ENCODE peak calls at places on chromosomes 4 and X, in eight cellular contexts. V is GM23248, X is SK-N-SH, G is Panc1, D is IMR-90, S is transverse colon, Z is GM23338, Y is Peyer's patch. B is an unnamed sample.

GRCh38 chrX:9609987-9610386 is 145.1 kb downstream of the TBL1X start:
- DNase-seq in V (no peak), X (no peak), G (no peak), D (no peak), S (no peak), Z (no peak), Y (no peak), B (no peak)

GRCh38 chr4:47002593-47002992 is 9.2 kb upstream of the GABRA4 start:
- DNase-seq in V (peak; percentile 22), X (no peak), G (peak; percentile 12), D (peak; percentile 79), S (no peak), Z (peak; percentile 23), Y (no peak), B (no peak)

GRCh38 chrX:63656871-63657580 is 128.0 kb downstream of the ARHGEF9 start:
- DNase-seq in V (peak; percentile 80), X (no peak), G (no peak), D (peak; percentile 78), S (no peak), Z (no peak), Y (no peak), B (no peak)

GRCh38 chr4:7044415-7044930 is 1.3 kb downstream of the TADA2B start:
- DNase-seq in V (peak; percentile 45), X (no peak), G (no peak), D (no peak), S (no peak), Z (no peak), Y (no peak), B (no peak)

GRCh38 chr4:35506161-35506560 is 738.2 kb downstream of the ARAP2 start:
- DNase-seq in V (no peak), X (no peak), G (no peak), D (no peak), S (no peak), Z (no peak), Y (no peak), B (no peak)

GRCh38 chr4:98293089-98293887 is 32.1 kb downstream of the RAP1GDS1 start:
- DNase-seq in V (no peak), X (no peak), G (no peak), D (peak; percentile 33), S (no peak), Z (no peak), Y (no peak), B (no peak)

GRCh38 chrX:97446298-97446882 is 562.7 kb downstream of the RPA4 start:
- DNase-seq in V (peak; percentile 13), X (peak; percentile 4), G (no peak), D (no peak), S (no peak), Z (peak; percentile 20), Y (no peak), B (no peak)

GRCh38 chrX:106391284-106391852 is 220.4 kb upstream of the RADX start:
- DNase-seq in V (no peak), X (no peak), G (no peak), D (no peak), S (no peak), Z (no peak), Y (no peak), B (no peak)

GRCh38 chr4:22462693-22463092 is 53.2 kb downstream of the ADGRA3 start:
- DNase-seq in V (no peak), X (no peak), G (no peak), D (no peak), S (no peak), Z (peak; percentile 15), Y (no peak), B (no peak)

GRCh38 chr4:150117094-150117493 is 38.8 kb downstream of the DCLK2 start:
- DNase-seq in V (peak; percentile 47), X (no peak), G (no peak), D (peak; percentile 33), S (no peak), Z (no peak), Y (no peak), B (no peak)

GRCh38 chrX:21912989-21913388 is 27.5 kb upstream of the SMS start:
- DNase-seq in V (no peak), X (no peak), G (no peak), D (no peak), S (no peak), Z (no peak), Y (no peak), B (no peak)
- H3K27ac ChIP-seq in V (no peak overlapping the region), X (no peak overlapping the region), G (no peak overlapping the region), D (no peak overlapping the region), S (no peak overlapping the region), Z (no peak overlapping the region), Y (no peak overlapping the region), B (no peak overlapping the region)

DNA sequence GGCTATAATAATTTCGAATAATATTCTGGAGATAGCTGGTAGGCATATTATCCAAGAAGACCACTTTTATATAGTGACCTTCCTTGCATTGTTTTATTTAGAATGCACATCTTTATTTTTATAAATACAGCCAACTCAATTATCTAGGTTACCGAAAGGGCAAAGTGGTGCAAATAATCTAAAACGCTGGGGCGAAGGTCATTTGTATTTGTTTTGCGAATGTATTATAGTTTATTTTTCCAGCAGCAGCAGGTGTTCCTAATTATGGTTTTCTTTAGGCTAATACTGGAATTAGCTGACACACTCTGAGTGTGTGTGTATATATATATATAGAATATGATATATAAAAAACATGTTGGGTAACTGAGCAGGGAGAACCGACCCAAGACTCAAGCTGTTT is 48.1 kb upstream of the RAP2C start:
- DNase-seq in V (no peak), X (no peak), G (no peak), D (no peak), S (no peak), Z (no peak), Y (no peak), B (no peak)
- H3K27ac ChIP-seq in V (no peak overlapping the region), X (no peak overlapping the region), G (no peak overlapping the region), D (no peak overlapping the region), S (no peak overlapping the region), Z (no peak overlapping the region), Y (no peak overlapping the region), B (no peak overlapping the region)

GRCh38 chrX:119234931-119235555 is 1.0 kb upstream of the PGRMC1 start:
- DNase-seq in V (peak; percentile 35), X (no peak), G (no peak), D (no peak), S (no peak), Z (peak; percentile 61), Y (no peak), B (no peak)
- H3K27ac ChIP-seq in V (peak overlapping the region; percentile 64), X (no peak overlapping the region), G (peak overlapping the region; percentile 57), D (no peak overlapping the region), S (peak overlapping the region; percentile 89), Z (peak overlapping the region; percentile 96), Y (peak overlapping the region; percentile 81), B (no peak overlapping the region)

DNA sequence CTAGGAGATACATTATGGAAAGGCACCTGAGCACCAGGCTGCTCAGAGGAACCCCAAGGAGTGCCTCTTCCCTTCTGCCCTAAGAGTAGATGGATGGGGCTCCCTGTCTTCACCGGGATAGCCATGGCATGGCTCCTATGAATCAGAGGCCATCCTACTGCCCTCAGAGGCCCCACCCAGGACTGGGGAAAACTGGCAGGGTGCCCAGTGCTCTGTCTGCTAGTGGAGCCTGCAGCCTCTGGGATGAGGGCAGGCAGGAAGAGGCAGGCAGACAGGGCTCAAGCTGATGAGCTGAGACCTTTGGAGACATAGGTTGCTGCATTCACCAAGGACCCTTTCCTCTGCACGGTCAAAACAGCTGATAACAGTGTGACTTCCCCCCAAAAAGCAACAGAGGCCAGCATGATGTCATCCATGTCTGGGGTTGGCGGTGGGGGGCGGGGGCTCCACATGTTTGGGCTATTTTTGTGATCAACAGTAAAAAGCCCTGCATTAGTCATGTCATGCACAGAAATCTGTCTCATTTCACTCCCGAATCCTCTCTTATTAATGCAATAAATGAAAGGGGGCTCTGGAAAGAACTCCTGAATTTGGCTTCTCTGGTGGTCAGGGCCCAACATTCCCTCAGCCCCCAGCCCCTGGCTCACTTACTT is 207.6 kb upstream of the MAMLD1 start:
- DNase-seq in V (peak; percentile 77), X (peak; percentile 61), G (no peak), D (peak; percentile 55), S (peak; percentile 40), Z (no peak), Y (peak; percentile 71), B (no peak)
- H3K27ac ChIP-seq in V (no peak overlapping the region), X (peak overlapping the region; percentile 62), G (no peak overlapping the region), D (no peak overlapping the region), S (no peak overlapping the region), Z (no peak overlapping the region), Y (no peak overlapping the region), B (no peak overlapping the region)

GRCh38 chr4:88605744-88606143 is 13.5 kb downstream of the HERC3 start:
- DNase-seq in V (no peak), X (no peak), G (no peak), D (no peak), S (peak; percentile 16), Z (no peak), Y (no peak), B (peak; percentile 10)

GRCh38 chr4:88606832-88607231 is 14.6 kb downstream of the HERC3 start:
- DNase-seq in V (no peak), X (no peak), G (no peak), D (no peak), S (no peak), Z (no peak), Y (no peak), B (no peak)

GRCh38 chr4:88610771-88611170 is 18.5 kb downstream of the HERC3 start:
- DNase-seq in V (peak; percentile 86), X (no peak), G (no peak), D (peak; percentile 31), S (no peak), Z (no peak), Y (peak; percentile 41), B (no peak)

GRCh38 chr4:88613417-88613875 is 21.2 kb downstream of the HERC3 start:
- DNase-seq in V (no peak), X (no peak), G (no peak), D (no peak), S (no peak), Z (peak; percentile 49), Y (no peak), B (peak; percentile 67)

GRCh38 chr4:88609387-88609786 is 17.1 kb downstream of the HERC3 start:
- DNase-seq in V (no peak), X (no peak), G (no peak), D (no peak), S (no peak), Z (no peak), Y (no peak), B (no peak)
- H3K27ac ChIP-seq in V (no peak overlapping the region), X (no peak overlapping the region), G (no peak overlapping the region), D (no peak overlapping the region), S (no peak overlapping the region), Z (no peak overlapping the region), Y (no peak overlapping the region), B (no peak overlapping the region)

GRCh38 chr4:145503486-145504072 is 21.9 kb downstream of the SMAD1 start:
- DNase-seq in V (no peak), X (no peak), G (no peak), D (no peak), S (no peak), Z (no peak), Y (no peak), B (no peak)
- H3K27ac ChIP-seq in V (no peak overlapping the region), X (no peak overlapping the region), G (no peak overlapping the region), D (no peak overlapping the region), S (peak overlapping the region; percentile 42), Z (peak overlapping the region; percentile 61), Y (no peak overlapping the region), B (no peak overlapping the region)

DNA sequence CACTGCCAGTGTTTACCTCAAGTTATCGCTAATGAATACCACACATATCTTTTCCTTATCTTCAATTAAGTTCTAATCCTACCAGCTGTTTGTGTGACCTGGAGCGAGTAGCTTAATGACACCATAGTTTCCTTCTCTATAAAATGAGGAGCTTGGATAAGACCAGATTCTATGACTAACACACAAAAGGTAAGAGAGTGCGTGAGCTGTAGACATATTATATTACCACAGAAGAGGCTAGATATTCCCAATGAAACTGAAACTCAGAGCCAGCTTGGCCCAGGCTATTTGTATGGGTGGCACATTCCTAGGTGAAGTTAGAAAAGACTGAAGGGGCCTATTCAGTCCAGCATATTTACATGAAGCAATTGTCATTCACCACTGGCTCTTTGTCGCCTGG is 30.2 kb downstream of the ASB5 start:
- DNase-seq in V (peak; percentile 42), X (no peak), G (no peak), D (peak; percentile 46), S (no peak), Z (peak; percentile 23), Y (no peak), B (no peak)
- H3K27ac ChIP-seq in V (peak overlapping the region; percentile 65), X (peak overlapping the region; percentile 55), G (no peak overlapping the region), D (peak overlapping the region; percentile 50), S (peak overlapping the region; percentile 65), Z (no peak overlapping the region), Y (no peak overlapping the region), B (no peak overlapping the region)